ENCODE peak calls at places on chromosomes 13 and 19, in four cellular contexts. O is AML-193; K is activated effector memory CD4-positive, alpha-beta T cell treated with Interleukin-2 at 50 U/mL for 16 hours; P is left cardiac atrium. W is an unnamed sample.

GRCh38 chr13:24923305-24923640 is 159.3 kb downstream of the RNF17 start:
- DNase-seq in O (peak; percentile 77), P (no peak), K (no peak), W (peak; percentile 54)

GRCh38 chr13:110404321-110404720 is 97.2 kb downstream of the COL4A2 start:
- DNase-seq in O (no peak), K (no peak), P (no peak), W (no peak)

GRCh38 chr13:73702419-73703071 is 431.7 kb downstream of the KLF12 start:
- DNase-seq in P (no peak), K (peak; percentile 15), O (no peak), W (no peak)

GRCh38 chr19:13022859-13023636 is 27.8 kb downstream of the NFIX start:
- DNase-seq in O (peak; percentile 43), K (no peak), P (peak; percentile 83), W (peak; percentile 96)

GRCh38 chr19:58581227-58582141 is 8.3 kb upstream of the MZF1 start:
- DNase-seq in O (no peak), P (peak; percentile 87), K (peak; percentile 81), W (peak; percentile 87)

GRCh38 chr19:5880604-5881078 is 10.3 kb upstream of the FUT5 start:
- DNase-seq in P (peak; percentile 73), K (no peak), O (no peak), W (no peak)

GRCh38 chr19:18349524-18350128 is 9.2 kb downstream of the PGPEP1 start:
- DNase-seq in K (no peak), P (peak; percentile 55), O (peak; percentile 26), W (peak; percentile 53)

GRCh38 chr19:13987101-13987890 is 18.8 kb downstream of the RFX1 start:
- DNase-seq in O (peak; percentile 62), P (peak; percentile 53), K (no peak), W (peak; percentile 44)

GRCh38 chr13:49995535-49996165 is 1.2 kb upstream of the TRIM13 start:
- DNase-seq in K (no peak), P (no peak), O (peak; percentile 61), W (peak; percentile 46)

GRCh38 chr13:65275838-65276630 is 1954.1 kb downstream of the PCDH9 start:
- DNase-seq in O (no peak), P (no peak), K (no peak), W (no peak)

GRCh38 chr13:85616275-85616674 is 182.9 kb downstream of the SLITRK6 start:
- DNase-seq in K (no peak), O (no peak), P (no peak), W (no peak)

GRCh38 chr19:41298327-41298964 is 11.5 kb upstream of the CCDC97 start:
- DNase-seq in K (no peak), P (peak; percentile 87), O (no peak), W (no peak)

GRCh38 chr19:3392480-3392879 is 26.1 kb downstream of the NFIC start:
- DNase-seq in O (no peak), K (no peak), P (no peak), W (no peak)

GRCh38 chr19:1945899-1946298 is 4.9 kb downstream of the CSNK1G2 start:
- DNase-seq in O (no peak), K (no peak), P (peak; percentile 51), W (no peak)

GRCh38 chr13:97521726-97522125 is 87.8 kb downstream of the RAP2A start:
- DNase-seq in K (no peak), P (no peak), O (no peak), W (no peak)

GRCh38 chr19:18479964-18480723 is 41.7 kb downstream of the ELL start:
- DNase-seq in P (peak; percentile 79), O (no peak), K (no peak), W (peak; percentile 95)

GRCh38 chr13:105552078-105552477 is 983.4 kb downstream of the EFNB2 start:
- DNase-seq in P (no peak), K (no peak), O (no peak), W (no peak)

GRCh38 chr13:112202966-112203365 is 136.0 kb downstream of the SOX1 start:
- DNase-seq in O (no peak), P (no peak), K (no peak), W (no peak)

GRCh38 chr13:43472344-43472743 is 314.4 kb downstream of the ENOX1 start:
- DNase-seq in O (no peak), P (no peak), K (no peak), W (peak; percentile 9)